ENCODE peak calls at places on chromosomes 6 and 20, in four cellular contexts. L is K562, K is endothelial cell of umbilical vein, R is IMR-90. E is an unnamed sample. For H3K9me1, the result is how much of the 10 kb centered on the place peaks cover.

GRCh38 chr6:26087284-26088115 is at the start of gene HFE:
- DNase-seq in K (peak), R (peak), L (peak), E (no peak)

GRCh38 chr20:47546184-47547033 is 44.7 kb downstream of the NCOA3 start:
- DNase-seq in K (peak), R (peak), L (no peak), E (peak)

GRCh38 chr6:163339466-163339865 is 75.1 kb upstream of the QKI start:
- DNase-seq in K (no peak), R (no peak), L (no peak), E (no peak)

GRCh38 chr20:52621401-52621800 is 350.8 kb upstream of the TSHZ2 start:
- DNase-seq in R (no peak), L (no peak), K (no peak), E (no peak)

GRCh38 chr6:43058511-43058910 is 723 bp downstream of the MRPL2 start:
- DNase-seq in L (no peak), R (no peak), K (no peak), E (no peak)

GRCh38 chr6:98832282-98833100 is 1.9 kb upstream of the POU3F2 start:
- DNase-seq in L (no peak), K (no peak), R (peak), E (peak)

GRCh38 chr6:31877651-31878161 is 1.1 kb downstream of the SLC44A4 start:
- DNase-seq in K (no peak), R (no peak), L (no peak), E (no peak)

GRCh38 chr6:9461161-9461560 is 953.7 kb downstream of the TFAP2A start:
- DNase-seq in K (no peak), L (no peak), R (no peak), E (no peak)

GRCh38 chr6:34555328-34555727 is 801 bp downstream of the SPDEF start:
- DNase-seq in K (no peak), R (no peak), L (no peak), E (no peak)
- H3K4me3 ChIP-seq in K (no peak), R (no peak), L (no peak), E (no peak)

GRCh38 chr20:24147961-24148360 is 159.4 kb upstream of the GGTLC1 start:
- DNase-seq in L (no peak), K (no peak), R (no peak), E (no peak)
- H3K9me1 ChIP-seq in L (under half), K (under half), R (under half), E (under half)

DNA sequence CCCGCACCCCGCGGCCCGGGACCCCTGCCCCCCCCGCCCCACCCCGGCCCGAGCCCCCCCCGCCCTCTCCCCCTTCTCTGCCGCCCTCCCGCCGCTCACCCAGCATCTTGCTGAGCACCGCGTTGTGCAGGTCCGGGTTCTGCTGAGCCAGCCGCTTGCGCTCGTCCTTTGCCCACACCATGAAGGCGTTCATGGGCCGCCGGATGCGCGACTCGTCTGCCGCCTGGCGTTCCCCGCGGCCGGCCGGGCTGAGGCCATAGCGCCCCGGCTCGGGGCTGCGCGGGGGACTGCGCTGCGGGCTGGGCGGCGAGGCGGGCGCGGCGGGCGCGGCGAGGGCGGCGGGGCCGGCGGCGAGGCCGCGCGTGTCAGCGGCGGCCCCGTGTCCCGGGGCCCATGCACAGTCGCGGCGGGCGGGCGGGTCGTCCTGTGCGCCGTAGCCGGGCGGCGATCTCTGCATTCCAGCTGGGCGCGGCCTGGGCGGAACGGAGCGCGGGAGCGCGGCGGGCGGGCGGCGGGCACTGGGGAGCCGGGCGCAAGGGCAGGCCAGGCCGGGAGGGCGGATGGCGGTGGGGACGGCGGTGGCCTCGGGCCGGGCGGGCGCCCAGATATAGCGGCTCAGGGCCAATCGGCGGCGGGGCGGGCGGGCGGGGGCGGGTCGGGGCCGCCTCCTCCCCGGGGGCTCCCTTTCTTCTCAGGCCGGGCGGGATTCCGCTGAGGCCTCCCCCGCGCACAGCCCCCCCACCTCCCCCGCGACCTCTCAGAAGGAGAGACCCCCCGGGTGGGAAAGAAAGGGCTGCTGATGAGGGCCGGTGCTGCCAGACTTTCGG is at the start of gene SOX18:
- DNase-seq in R (peak), K (peak), L (peak), E (no peak)
- H3K4me3 ChIP-seq in R (peak), K (peak), L (peak), E (no peak)

GRCh38 chr6:15672291-15672690 is 9.5 kb upstream of the DTNBP1 start:
- DNase-seq in K (no peak), L (no peak), R (no peak), E (no peak)

GRCh38 chr6:15677822-15678221 is 15.0 kb upstream of the DTNBP1 start:
- DNase-seq in R (no peak), K (no peak), L (no peak), E (no peak)

GRCh38 chr6:15674690-15675386 is 12.0 kb upstream of the DTNBP1 start:
- DNase-seq in R (no peak), K (no peak), L (no peak), E (no peak)

GRCh38 chr6:15678514-15678913 is 15.7 kb upstream of the DTNBP1 start:
- DNase-seq in K (no peak), R (no peak), L (no peak), E (no peak)

GRCh38 chr6:15675537-15676170 is 12.8 kb upstream of the DTNBP1 start:
- DNase-seq in R (no peak), L (no peak), K (peak), E (no peak)
- H3K9me1 ChIP-seq in R (under half), L (under half), K (under half), E (under half)